ENCODE peak calls at places on chromosome 18, in eight cellular contexts. Y is ovary, E is right lobe of liver, S is brain microvascular endothelial cell, P is PC-3, G is mucosa of descending colon, C is tibial artery, N is body of pancreas. D is an unnamed sample.
A peak's percentile ranks its signal among the peaks of the same experiment; 100 is the strongest.

GRCh38 chr18:59904051-59904601 is 4.3 kb downstream of the PMAIP1 start:
- DNase-seq in Y (no peak), E (no peak), S (no peak), P (no peak), G (no peak), C (no peak), N (no peak), D (no peak)

GRCh38 chr18:43277164-43277600 is at the start of gene SYT4:
- DNase-seq in Y (peak; percentile 46), E (peak; percentile 59), S (peak; percentile 74), P (peak; percentile 7), G (peak; percentile 34), C (no peak), N (peak; percentile 36), D (peak; percentile 67)

GRCh38 chr18:75896865-75897264 is 469.4 kb upstream of the SMIM21 start:
- DNase-seq in Y (no peak), E (no peak), S (no peak), P (peak; percentile 46), G (peak; percentile 12), C (no peak), N (no peak), D (no peak)

GRCh38 chr18:60452424-60452823 is 79.8 kb upstream of the MC4R start:
- DNase-seq in Y (no peak), E (no peak), S (peak; percentile 41), P (peak; percentile 20), G (no peak), C (no peak), N (no peak), D (peak; percentile 45)

GRCh38 chr18:51765712-51766360 is 568.4 kb upstream of the MEX3C start:
- DNase-seq in Y (no peak), E (no peak), S (no peak), P (no peak), G (no peak), C (no peak), N (no peak), D (no peak)

GRCh38 chr18:62759704-62760402 is 44.5 kb downstream of the PHLPP1 start:
- DNase-seq in Y (no peak), E (no peak), S (peak; percentile 52), P (peak; percentile 88), G (no peak), C (no peak), N (no peak), D (no peak)

GRCh38 chr18:75210274-75211001 is at the start of gene TSHZ1:
- DNase-seq in Y (no peak), E (peak; percentile 77), S (peak; percentile 81), P (peak; percentile 82), G (peak; percentile 93), C (peak; percentile 66), N (peak; percentile 69), D (peak; percentile 76)

GRCh38 chr18:61039251-61039650 is 294.0 kb upstream of the CDH20 start:
- DNase-seq in Y (no peak), E (no peak), S (no peak), P (no peak), G (no peak), C (no peak), N (no peak), D (no peak)

GRCh38 chr18:48828713-48829442 is 121.9 kb downstream of the SMAD7 start:
- DNase-seq in Y (peak; percentile 59), E (peak; percentile 39), S (no peak), P (no peak), G (no peak), C (peak; percentile 21), N (no peak), D (no peak)

GRCh38 chr18:78762753-78763152 is 216.9 kb upstream of the SALL3 start:
- DNase-seq in Y (no peak), E (no peak), S (no peak), P (no peak), G (no peak), C (no peak), N (no peak), D (no peak)

GRCh38 chr18:65527879-65528633 is 222.8 kb upstream of the CDH7 start:
- DNase-seq in Y (no peak), E (no peak), S (no peak), P (peak; percentile 60), G (no peak), C (no peak), N (no peak), D (no peak)

GRCh38 chr18:26549486-26550435 is 1.4 kb upstream of the KCTD1 start:
- DNase-seq in Y (peak; percentile 80), E (peak; percentile 70), S (no peak), P (peak; percentile 81), G (peak; percentile 73), C (peak; percentile 59), N (peak; percentile 56), D (no peak)

GRCh38 chr18:77053616-77054287 is 78.8 kb downstream of the MBP start:
- DNase-seq in Y (no peak), E (no peak), S (no peak), P (no peak), G (no peak), C (no peak), N (no peak), D (no peak)

GRCh38 chr18:77052656-77053309 is 79.8 kb downstream of the MBP start:
- DNase-seq in Y (no peak), E (no peak), S (no peak), P (no peak), G (no peak), C (peak; percentile 51), N (no peak), D (no peak)

GRCh38 chr18:77055429-77056310 is 76.9 kb downstream of the MBP start:
- DNase-seq in Y (no peak), E (no peak), S (no peak), P (no peak), G (no peak), C (no peak), N (no peak), D (no peak)

GRCh38 chr18:77054606-77055428 is 77.8 kb downstream of the MBP start:
- DNase-seq in Y (peak; percentile 89), E (peak; percentile 77), S (peak; percentile 96), P (peak; percentile 93), G (peak; percentile 80), C (peak; percentile 81), N (peak; percentile 48), D (no peak)

GRCh38 chr18:77054288-77054605 is 78.3 kb downstream of the MBP start:
- DNase-seq in Y (no peak), E (no peak), S (no peak), P (no peak), G (no peak), C (no peak), N (no peak), D (no peak)
- H3K4me3 ChIP-seq in Y (no peak overlapping the region), E (no peak overlapping the region), S (no peak overlapping the region), P (peak overlapping the region; percentile 22), G (no peak overlapping the region), C (no peak overlapping the region), N (no peak overlapping the region), D (no peak overlapping the region)

DNA sequence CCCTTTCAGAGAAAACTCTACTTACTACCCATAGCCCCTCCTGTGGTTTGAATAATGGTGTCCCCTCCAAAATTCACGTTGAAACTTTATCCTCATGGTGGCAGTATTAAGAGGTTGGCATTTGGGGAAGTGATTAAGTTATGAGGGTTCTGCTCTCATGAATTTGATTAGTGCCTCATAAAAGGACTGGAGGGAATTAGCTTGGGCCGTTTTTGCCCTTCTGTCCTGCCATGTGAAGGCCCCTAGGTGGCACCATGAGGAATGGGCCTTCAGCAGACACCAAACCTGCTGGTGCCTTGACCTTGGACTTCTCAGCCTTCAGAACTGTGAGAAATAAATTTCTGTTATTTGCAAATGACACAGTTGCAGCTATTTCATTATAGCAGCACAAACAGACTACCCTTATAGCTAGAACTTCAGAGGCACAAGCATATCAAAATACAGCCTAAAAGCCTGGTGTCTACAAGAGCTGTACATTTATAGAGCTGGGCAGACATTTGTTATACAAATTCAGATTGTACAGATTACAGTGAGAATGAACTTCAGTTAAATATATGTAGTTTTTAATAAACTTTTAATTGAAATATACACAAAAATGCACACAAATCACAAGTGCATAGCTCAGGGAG is 2.6 kb upstream of the PTPN2 start:
- DNase-seq in Y (no peak), E (no peak), S (no peak), P (peak; percentile 52), G (no peak), C (no peak), N (no peak), D (no peak)
- TF ChIP-seq CTCF in Y (no peak), E (peak; percentile 15), S (peak; percentile 73), P (peak; percentile 77), G (no peak), C (no peak), N (peak; percentile 24), D (peak; percentile 50)

GRCh38 chr18:3458952-3459853 is 9.2 kb downstream of the TGIF1 start:
- DNase-seq in Y (no peak), E (no peak), S (no peak), P (peak; percentile 95), G (no peak), C (no peak), N (no peak), D (no peak)
- H3K4me3 ChIP-seq in Y (no peak overlapping the region), E (no peak overlapping the region), S (no peak overlapping the region), P (peak overlapping the region; percentile 41), G (no peak overlapping the region), C (no peak overlapping the region), N (no peak overlapping the region), D (no peak overlapping the region)

GRCh38 chr18:30889582-30890301 is 152.8 kb downstream of the DSC3 start:
- DNase-seq in Y (no peak), E (no peak), S (peak; percentile 2), P (peak; percentile 60), G (peak; percentile 5), C (no peak), N (no peak), D (peak; percentile 45)
- TF ChIP-seq CTCF in Y (no peak), E (peak; percentile 19), S (peak; percentile 65), P (peak; percentile 76), G (no peak), C (no peak), N (peak; percentile 11), D (peak; percentile 57)

GRCh38 chr18:32773187-32773712 is 427 bp upstream of the KLHL14 start:
- DNase-seq in Y (no peak), E (no peak), S (no peak), P (no peak), G (no peak), C (no peak), N (no peak), D (no peak)
- H3K4me3 ChIP-seq in Y (no peak overlapping the region), E (no peak overlapping the region), S (no peak overlapping the region), P (no peak overlapping the region), G (no peak overlapping the region), C (no peak overlapping the region), N (no peak overlapping the region), D (no peak overlapping the region)

GRCh38 chr18:45724591-45724990 is 610 bp downstream of the SLC14A1 start:
- DNase-seq in Y (no peak), E (no peak), S (no peak), P (no peak), G (no peak), C (no peak), N (no peak), D (no peak)
- TF ChIP-seq CTCF in Y (no peak), E (no peak), S (no peak), P (no peak), G (no peak), C (no peak), N (no peak), D (no peak)

DNA sequence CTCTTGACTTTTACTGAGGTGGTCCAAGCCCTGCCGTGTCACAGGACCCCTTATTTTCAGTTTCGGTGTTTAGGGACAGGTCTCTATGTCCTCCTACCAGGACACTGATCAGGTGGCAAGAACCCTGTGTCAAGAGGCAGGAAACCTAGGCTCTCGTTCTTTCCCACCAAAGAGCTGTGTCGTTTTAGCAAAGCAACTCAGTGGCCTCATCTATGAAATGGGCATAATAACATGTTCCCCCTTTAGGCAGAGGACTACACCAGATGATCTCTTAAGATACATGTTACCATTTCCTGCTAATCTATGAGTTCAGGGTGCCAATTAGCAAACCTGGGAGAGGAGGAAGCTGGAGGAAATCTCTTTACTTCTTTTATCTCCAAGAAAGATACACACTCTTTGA is 1.9 kb downstream of the RAB31 start:
- DNase-seq in Y (no peak), E (peak; percentile 28), S (no peak), P (no peak), G (no peak), C (no peak), N (no peak), D (no peak)
- H3K4me3 ChIP-seq in Y (peak overlapping the region; percentile 90), E (no peak overlapping the region), S (peak overlapping the region; percentile 86), P (no peak overlapping the region), G (no peak overlapping the region), C (peak overlapping the region; percentile 99), N (no peak overlapping the region), D (peak overlapping the region; percentile 87)

D was measured in astrocyte of the cerebellum.